ENCODE peak calls at places on chromosomes 6 and 20, in seven cellular contexts. One of them, this sample, is unnamed.

GRCh38 chr6:116884530-116884929 is 7.5 kb downstream of the RFX6 start:
- DNase-seq in suprapubic skin: no peak
- DNase-seq in fibroblast of lung: no peak
- DNase-seq in lower lobe of right lung: no peak
- DNase-seq in tibial artery: no peak
- DNase-seq in A549: no peak
- DNase-seq in brain microvascular endothelial cell: no peak
- DNase-seq in this sample: no peak

GRCh38 chr6:41278699-41279405 is 7.6 kb downstream of the TREM1 start:
- DNase-seq in A549: peak
- DNase-seq in tibial artery: no peak
- DNase-seq in suprapubic skin: no peak
- DNase-seq in brain microvascular endothelial cell: peak
- DNase-seq in fibroblast of lung: peak
- DNase-seq in lower lobe of right lung: peak
- DNase-seq in this sample: no peak

GRCh38 chr6:32111424-32112066 is 2.4 kb upstream of the TNXB start:
- DNase-seq in lower lobe of right lung: no peak
- DNase-seq in brain microvascular endothelial cell: no peak
- DNase-seq in fibroblast of lung: no peak
- DNase-seq in A549: no peak
- DNase-seq in tibial artery: no peak
- DNase-seq in suprapubic skin: no peak
- DNase-seq in this sample: no peak

GRCh38 chr6:154721460-154721859 is 11.8 kb upstream of the SCAF8 start:
- DNase-seq in tibial artery: no peak
- DNase-seq in fibroblast of lung: peak
- DNase-seq in brain microvascular endothelial cell: peak
- DNase-seq in A549: no peak
- DNase-seq in lower lobe of right lung: no peak
- DNase-seq in suprapubic skin: no peak
- DNase-seq in this sample: peak

GRCh38 chr20:46070215-46070910 is 19.4 kb downstream of the NCOA5 start:
- DNase-seq in brain microvascular endothelial cell: peak
- DNase-seq in A549: no peak
- DNase-seq in fibroblast of lung: peak
- DNase-seq in suprapubic skin: no peak
- DNase-seq in tibial artery: no peak
- DNase-seq in lower lobe of right lung: no peak
- DNase-seq in this sample: no peak

GRCh38 chr6:524803-525202 is 132.1 kb downstream of the HUS1B start:
- DNase-seq in suprapubic skin: no peak
- DNase-seq in A549: no peak
- DNase-seq in brain microvascular endothelial cell: no peak
- DNase-seq in tibial artery: no peak
- DNase-seq in fibroblast of lung: no peak
- DNase-seq in lower lobe of right lung: no peak
- DNase-seq in this sample: no peak

GRCh38 chr6:125816828-125817280 is 26.1 kb downstream of the NCOA7 start:
- DNase-seq in tibial artery: no peak
- DNase-seq in fibroblast of lung: no peak
- DNase-seq in suprapubic skin: no peak
- DNase-seq in lower lobe of right lung: no peak
- DNase-seq in brain microvascular endothelial cell: no peak
- DNase-seq in A549: no peak
- DNase-seq in this sample: no peak

GRCh38 chr20:17787816-17788215 is 88.0 kb downstream of the BANF2 start:
- DNase-seq in lower lobe of right lung: no peak
- DNase-seq in fibroblast of lung: no peak
- DNase-seq in brain microvascular endothelial cell: no peak
- DNase-seq in suprapubic skin: no peak
- DNase-seq in tibial artery: no peak
- DNase-seq in A549: no peak
- DNase-seq in this sample: no peak

GRCh38 chr6:5713519-5713918 is 293.2 kb downstream of the NRN1 start:
- DNase-seq in lower lobe of right lung: no peak
- DNase-seq in brain microvascular endothelial cell: no peak
- DNase-seq in tibial artery: no peak
- DNase-seq in fibroblast of lung: no peak
- DNase-seq in A549: no peak
- DNase-seq in suprapubic skin: no peak
- DNase-seq in this sample: no peak

GRCh38 chr6:115601509-115601908 is 459.2 kb downstream of the FRK start:
- DNase-seq in brain microvascular endothelial cell: no peak
- DNase-seq in suprapubic skin: no peak
- DNase-seq in A549: no peak
- DNase-seq in lower lobe of right lung: no peak
- DNase-seq in fibroblast of lung: no peak
- DNase-seq in tibial artery: no peak
- DNase-seq in this sample: no peak
- H3K27ac ChIP-seq in brain microvascular endothelial cell: no peak
- H3K27ac ChIP-seq in suprapubic skin: no peak
- H3K27ac ChIP-seq in A549: no peak
- H3K27ac ChIP-seq in lower lobe of right lung: no peak
- H3K27ac ChIP-seq in fibroblast of lung: no peak
- H3K27ac ChIP-seq in tibial artery: no peak
- H3K27ac ChIP-seq in this sample: no peak

GRCh38 chr6:163765326-163765725 is 350.8 kb downstream of the QKI start:
- DNase-seq in brain microvascular endothelial cell: no peak
- DNase-seq in fibroblast of lung: no peak
- DNase-seq in A549: no peak
- DNase-seq in suprapubic skin: no peak
- DNase-seq in lower lobe of right lung: no peak
- DNase-seq in tibial artery: no peak
- DNase-seq in this sample: no peak
- H3K27ac ChIP-seq in brain microvascular endothelial cell: no peak
- H3K27ac ChIP-seq in fibroblast of lung: no peak
- H3K27ac ChIP-seq in A549: no peak
- H3K27ac ChIP-seq in suprapubic skin: no peak
- H3K27ac ChIP-seq in lower lobe of right lung: peak
- H3K27ac ChIP-seq in tibial artery: no peak
- H3K27ac ChIP-seq in this sample: no peak

GRCh38 chr6:43180985-43181384 is 1.0 kb upstream of the CUL9 start:
- DNase-seq in A549: no peak
- DNase-seq in fibroblast of lung: no peak
- DNase-seq in suprapubic skin: no peak
- DNase-seq in brain microvascular endothelial cell: no peak
- DNase-seq in tibial artery: no peak
- DNase-seq in lower lobe of right lung: no peak
- DNase-seq in this sample: no peak
- H3K27ac ChIP-seq in A549: peak
- H3K27ac ChIP-seq in fibroblast of lung: peak
- H3K27ac ChIP-seq in suprapubic skin: no peak
- H3K27ac ChIP-seq in brain microvascular endothelial cell: no peak
- H3K27ac ChIP-seq in tibial artery: peak
- H3K27ac ChIP-seq in lower lobe of right lung: no peak
- H3K27ac ChIP-seq in this sample: peak

GRCh38 chr6:134432036-134432435 is 114.1 kb upstream of the SGK1 start:
- DNase-seq in A549: no peak
- DNase-seq in lower lobe of right lung: no peak
- DNase-seq in brain microvascular endothelial cell: no peak
- DNase-seq in suprapubic skin: no peak
- DNase-seq in tibial artery: no peak
- DNase-seq in fibroblast of lung: no peak
- DNase-seq in this sample: no peak
- H3K27ac ChIP-seq in A549: peak
- H3K27ac ChIP-seq in lower lobe of right lung: no peak
- H3K27ac ChIP-seq in brain microvascular endothelial cell: no peak
- H3K27ac ChIP-seq in suprapubic skin: no peak
- H3K27ac ChIP-seq in tibial artery: no peak
- H3K27ac ChIP-seq in fibroblast of lung: peak
- H3K27ac ChIP-seq in this sample: no peak

DNA sequence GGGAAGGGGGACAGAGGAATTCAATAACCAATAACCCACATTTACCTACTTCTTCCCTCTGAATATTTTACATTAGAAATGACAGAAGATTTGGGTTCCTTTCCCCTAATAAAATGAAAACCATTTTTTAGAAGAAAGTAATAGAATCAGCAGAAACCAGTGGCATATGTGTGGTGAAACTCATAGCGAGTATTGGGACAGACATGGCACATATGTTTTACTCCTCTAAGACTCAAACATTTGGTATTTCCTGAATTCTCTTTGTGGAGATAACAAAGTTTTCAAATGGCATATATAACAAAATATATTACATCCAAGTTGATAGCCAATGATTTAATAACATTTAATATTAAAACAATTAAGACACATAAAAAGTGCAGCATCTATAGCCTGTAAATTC is 12.9 kb upstream of the BEND3 start:
- DNase-seq in tibial artery: no peak
- DNase-seq in brain microvascular endothelial cell: peak
- DNase-seq in lower lobe of right lung: no peak
- DNase-seq in fibroblast of lung: peak
- DNase-seq in A549: no peak
- DNase-seq in suprapubic skin: no peak
- DNase-seq in this sample: no peak
- H3K27ac ChIP-seq in tibial artery: no peak
- H3K27ac ChIP-seq in brain microvascular endothelial cell: no peak
- H3K27ac ChIP-seq in lower lobe of right lung: no peak
- H3K27ac ChIP-seq in fibroblast of lung: no peak
- H3K27ac ChIP-seq in A549: no peak
- H3K27ac ChIP-seq in suprapubic skin: no peak
- H3K27ac ChIP-seq in this sample: no peak

GRCh38 chr6:27861861-27862260 is 50.3 kb downstream of the OR2B2 start:
- DNase-seq in tibial artery: no peak
- DNase-seq in suprapubic skin: no peak
- DNase-seq in brain microvascular endothelial cell: no peak
- DNase-seq in lower lobe of right lung: no peak
- DNase-seq in fibroblast of lung: no peak
- DNase-seq in A549: no peak
- DNase-seq in this sample: no peak

GRCh38 chr6:27863962-27864905 is 48.0 kb downstream of the OR2B2 start:
- DNase-seq in suprapubic skin: peak
- DNase-seq in lower lobe of right lung: peak
- DNase-seq in fibroblast of lung: peak
- DNase-seq in brain microvascular endothelial cell: peak
- DNase-seq in A549: no peak
- DNase-seq in tibial artery: no peak
- DNase-seq in this sample: no peak

GRCh38 chr6:27864906-27865883 is 47.0 kb downstream of the OR2B2 start:
- DNase-seq in brain microvascular endothelial cell: peak
- DNase-seq in lower lobe of right lung: peak
- DNase-seq in fibroblast of lung: peak
- DNase-seq in suprapubic skin: peak
- DNase-seq in tibial artery: peak
- DNase-seq in A549: peak
- DNase-seq in this sample: peak

GRCh38 chr6:27861276-27861840 is 50.8 kb downstream of the OR2B2 start:
- DNase-seq in brain microvascular endothelial cell: no peak
- DNase-seq in tibial artery: no peak
- DNase-seq in A549: no peak
- DNase-seq in fibroblast of lung: no peak
- DNase-seq in suprapubic skin: no peak
- DNase-seq in lower lobe of right lung: no peak
- DNase-seq in this sample: no peak

GRCh38 chr6:27862396-27863061 is 49.7 kb downstream of the OR2B2 start:
- DNase-seq in fibroblast of lung: no peak
- DNase-seq in tibial artery: no peak
- DNase-seq in lower lobe of right lung: no peak
- DNase-seq in brain microvascular endothelial cell: no peak
- DNase-seq in A549: no peak
- DNase-seq in suprapubic skin: no peak
- DNase-seq in this sample: no peak
- H3K27ac ChIP-seq in fibroblast of lung: no peak
- H3K27ac ChIP-seq in tibial artery: no peak
- H3K27ac ChIP-seq in lower lobe of right lung: no peak
- H3K27ac ChIP-seq in brain microvascular endothelial cell: no peak
- H3K27ac ChIP-seq in A549: no peak
- H3K27ac ChIP-seq in suprapubic skin: no peak
- H3K27ac ChIP-seq in this sample: peak

DNA sequence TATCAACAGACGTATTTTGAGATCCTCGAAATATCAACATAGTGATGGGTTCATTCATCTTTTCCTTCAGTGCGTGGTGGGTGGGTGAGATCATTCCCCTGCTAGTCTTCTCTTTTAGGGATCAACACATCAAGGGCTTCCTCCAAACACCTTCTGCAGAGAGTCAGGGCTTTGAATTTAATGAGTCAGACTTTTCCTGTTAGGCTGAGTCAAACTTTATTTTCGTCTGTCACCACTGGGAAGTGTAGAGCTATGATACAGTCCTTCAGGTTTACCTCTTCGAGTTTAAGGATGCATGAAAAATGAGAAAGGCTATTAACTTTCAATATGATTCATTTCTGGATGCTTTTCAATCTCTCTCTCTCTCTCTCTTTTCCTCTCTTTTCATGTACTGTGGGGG is 189.1 kb downstream of the BMP2 start:
- DNase-seq in A549: no peak
- DNase-seq in suprapubic skin: no peak
- DNase-seq in lower lobe of right lung: no peak
- DNase-seq in tibial artery: no peak
- DNase-seq in brain microvascular endothelial cell: no peak
- DNase-seq in fibroblast of lung: no peak
- DNase-seq in this sample: peak
- H3K27ac ChIP-seq in A549: no peak
- H3K27ac ChIP-seq in suprapubic skin: no peak
- H3K27ac ChIP-seq in lower lobe of right lung: no peak
- H3K27ac ChIP-seq in tibial artery: no peak
- H3K27ac ChIP-seq in brain microvascular endothelial cell: no peak
- H3K27ac ChIP-seq in fibroblast of lung: no peak
- H3K27ac ChIP-seq in this sample: peak

DNA sequence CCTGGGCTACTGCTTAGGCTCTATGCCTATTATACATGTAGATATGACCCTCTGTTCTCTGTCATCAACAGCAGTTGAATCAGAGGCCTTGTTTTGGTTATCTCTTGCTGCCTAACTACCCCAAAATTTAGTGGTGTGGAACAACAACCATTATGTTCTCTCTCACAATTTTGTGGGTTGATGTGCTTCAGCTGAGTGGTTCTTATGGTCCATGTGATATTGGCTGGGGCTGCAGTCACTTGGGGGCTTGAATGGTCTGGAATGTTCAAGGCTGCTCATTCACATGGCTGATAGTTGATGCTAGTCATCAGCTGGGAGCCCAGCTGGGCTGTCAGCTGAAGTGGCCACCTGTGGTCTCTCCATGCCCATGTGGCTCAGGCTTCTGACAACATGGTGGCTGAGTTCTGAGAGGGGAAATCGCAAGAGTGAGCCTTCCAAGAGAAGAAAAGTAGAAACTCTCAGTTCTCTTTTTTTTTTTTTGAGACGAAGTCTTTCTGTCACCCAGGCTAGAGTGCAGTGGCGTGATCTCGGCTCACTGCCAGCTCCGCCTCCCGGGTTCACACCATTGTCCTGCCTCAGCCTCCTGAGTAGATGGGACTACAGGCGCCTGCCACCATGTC is 47.8 kb downstream of the SHLD1 start:
- DNase-seq in brain microvascular endothelial cell: no peak
- DNase-seq in suprapubic skin: no peak
- DNase-seq in fibroblast of lung: no peak
- DNase-seq in A549: no peak
- DNase-seq in lower lobe of right lung: peak
- DNase-seq in tibial artery: no peak
- DNase-seq in this sample: no peak
- H3K27ac ChIP-seq in brain microvascular endothelial cell: no peak
- H3K27ac ChIP-seq in suprapubic skin: no peak
- H3K27ac ChIP-seq in fibroblast of lung: no peak
- H3K27ac ChIP-seq in A549: peak
- H3K27ac ChIP-seq in lower lobe of right lung: no peak
- H3K27ac ChIP-seq in tibial artery: no peak
- H3K27ac ChIP-seq in this sample: no peak

DNA sequence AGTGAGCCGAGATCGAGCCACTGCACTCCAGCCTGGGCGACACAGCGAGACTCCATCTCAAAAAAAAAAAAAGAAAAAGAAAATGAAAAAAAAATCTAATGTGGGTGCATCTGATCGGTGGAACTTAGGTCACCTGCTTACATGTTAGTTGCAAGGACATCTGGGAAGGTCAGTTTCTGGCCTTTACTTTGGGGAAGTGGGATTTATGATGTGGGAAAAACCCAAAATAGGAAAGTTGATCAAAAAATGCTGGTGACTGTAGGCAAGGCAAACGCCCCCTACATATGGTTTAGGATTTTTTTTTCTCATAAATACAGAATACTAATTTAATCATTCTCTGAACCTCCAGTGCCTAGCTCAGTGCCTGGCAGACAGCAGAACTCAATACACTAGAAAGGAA is 69.2 kb upstream of the PIM1 start:
- DNase-seq in lower lobe of right lung: no peak
- DNase-seq in brain microvascular endothelial cell: no peak
- DNase-seq in tibial artery: no peak
- DNase-seq in fibroblast of lung: no peak
- DNase-seq in A549: no peak
- DNase-seq in suprapubic skin: no peak
- DNase-seq in this sample: no peak
- H3K27ac ChIP-seq in lower lobe of right lung: no peak
- H3K27ac ChIP-seq in brain microvascular endothelial cell: no peak
- H3K27ac ChIP-seq in tibial artery: no peak
- H3K27ac ChIP-seq in fibroblast of lung: no peak
- H3K27ac ChIP-seq in A549: peak
- H3K27ac ChIP-seq in suprapubic skin: no peak
- H3K27ac ChIP-seq in this sample: no peak

This sample was measured in epithelial cell of prostate.